ENCODE peak calls at places on chromosome 9, in seven cellular contexts. Z is effector memory CD8-positive, alpha-beta T cell; W is RPMI8226; G is AG20443; F is memory B cell; V is natural killer cell; K is endothelial cell. D is an unnamed sample.

GRCh38 chr9:94002316-94003140 is 47.4 kb upstream of the BARX1 start:
- DNase-seq in Z (no peak), W (peak; percentile 57), G (peak; percentile 40), F (no peak), V (no peak), K (peak; percentile 57), D (no peak)

GRCh38 chr9:37437616-37438015 is 15.1 kb downstream of the GRHPR start:
- DNase-seq in Z (no peak), W (no peak), G (no peak), F (no peak), V (no peak), K (no peak), D (no peak)

GRCh38 chr9:581673-582497 is 259.6 kb upstream of the DMRT1 start:
- DNase-seq in Z (no peak), W (peak; percentile 28), G (no peak), F (no peak), V (no peak), K (peak; percentile 57), D (no peak)

GRCh38 chr9:131423171-131423581 is 29.3 kb downstream of the PRRC2B start:
- DNase-seq in Z (no peak), W (no peak), G (peak; percentile 80), F (no peak), V (no peak), K (peak; percentile 48), D (no peak)

GRCh38 chr9:21711504-21711903 is 90.9 kb upstream of the MTAP start:
- DNase-seq in Z (no peak), W (no peak), G (peak; percentile 16), F (no peak), V (no peak), K (no peak), D (no peak)

GRCh38 chr9:74528207-74528606 is 31.1 kb downstream of the RORB start:
- DNase-seq in Z (no peak), W (no peak), G (no peak), F (no peak), V (no peak), K (no peak), D (no peak)

GRCh38 chr9:124782661-124783574 is 6.0 kb downstream of the OLFML2A start:
- DNase-seq in Z (no peak), W (no peak), G (no peak), F (no peak), V (no peak), K (no peak), D (no peak)

GRCh38 chr9:94084314-94084713 is at the start of gene PTPDC1:
- DNase-seq in Z (no peak), W (no peak), G (peak; percentile 37), F (no peak), V (no peak), K (peak; percentile 43), D (no peak)

GRCh38 chr9:108439967-108440366 is 415.8 kb downstream of the ACTL7B start:
- DNase-seq in Z (no peak), W (no peak), G (peak; percentile 61), F (no peak), V (no peak), K (no peak), D (peak; percentile 73)

GRCh38 chr9:89116064-89116817 is 62.4 kb downstream of the SHC3 start:
- DNase-seq in Z (no peak), W (no peak), G (peak; percentile 22), F (no peak), V (peak; percentile 15), K (no peak), D (peak; percentile 63)

GRCh38 chr9:22158983-22159382 is 149.9 kb upstream of the CDKN2B start:
- DNase-seq in Z (no peak), W (no peak), G (no peak), F (no peak), V (no peak), K (peak; percentile 12), D (no peak)

GRCh38 chr9:78325343-78325742 is 28.4 kb downstream of the PSAT1 start:
- DNase-seq in Z (no peak), W (peak; percentile 33), G (peak; percentile 63), F (no peak), V (no peak), K (no peak), D (peak; percentile 23)

GRCh38 chr9:35598863-35599590 is 6.0 kb upstream of the TESK1 start:
- DNase-seq in Z (no peak), W (peak; percentile 70), G (no peak), F (no peak), V (no peak), K (no peak), D (no peak)

GRCh38 chr9:12290166-12290869 is 402.9 kb upstream of the TYRP1 start:
- DNase-seq in Z (no peak), W (no peak), G (no peak), F (no peak), V (no peak), K (no peak), D (no peak)

GRCh38 chr9:135087489-135087791 is at the start of gene OLFM1:
- DNase-seq in Z (no peak), W (peak; percentile 85), G (peak; percentile 91), F (no peak), V (no peak), K (peak; percentile 83), D (no peak)

GRCh38 chr9:79977510-79978197 is 405.9 kb downstream of the TLE4 start:
- DNase-seq in Z (no peak), W (no peak), G (no peak), F (no peak), V (no peak), K (no peak), D (no peak)

GRCh38 chr9:7756088-7756487 is 43.5 kb downstream of the DMAC1 start:
- DNase-seq in Z (no peak), W (no peak), G (no peak), F (no peak), V (no peak), K (no peak), D (no peak)

GRCh38 chr9:37575921-37576721 is at the start of gene FBXO10:
- DNase-seq in Z (peak; percentile 12), W (peak; percentile 66), G (peak; percentile 94), F (peak; percentile 57), V (peak; percentile 36), K (peak; percentile 73), D (no peak)

GRCh38 chr9:4328723-4329122 is 28.9 kb upstream of the GLIS3 start:
- DNase-seq in Z (no peak), W (no peak), G (no peak), F (no peak), V (no peak), K (no peak), D (no peak)

GRCh38 chr9:136965771-136966484 is 11.4 kb upstream of the PTGDS start:
- DNase-seq in Z (peak; percentile 47), W (peak; percentile 94), G (no peak), F (no peak), V (no peak), K (no peak), D (no peak)

GRCh38 chr9:35669331-35670145 is 4.2 kb upstream of the CA9 start:
- DNase-seq in Z (no peak), W (no peak), G (no peak), F (no peak), V (no peak), K (no peak), D (no peak)

GRCh38 chr9:19781240-19781639 is 7.6 kb downstream of the SLC24A2 start:
- DNase-seq in Z (no peak), W (no peak), G (no peak), F (no peak), V (no peak), K (no peak), D (no peak)

GRCh38 chr9:126707083-126707482 is 93.4 kb downstream of the LMX1B start:
- DNase-seq in Z (no peak), W (no peak), G (no peak), F (no peak), V (no peak), K (no peak), D (no peak)

GRCh38 chr9:27272103-27272502 is 24.8 kb downstream of the EQTN start:
- DNase-seq in Z (no peak), W (no peak), G (no peak), F (no peak), V (no peak), K (no peak), D (no peak)

GRCh38 chr9:134403682-134404301 is 77.5 kb downstream of the RXRA start:
- DNase-seq in Z (peak; percentile 33), W (peak; percentile 96), G (peak; percentile 92), F (no peak), V (peak; percentile 58), K (no peak), D (peak; percentile 79)

GRCh38 chr9:92716557-92716956 is 46.6 kb upstream of the IPPK start:
- DNase-seq in Z (peak; percentile 87), W (peak; percentile 53), G (peak; percentile 76), F (peak; percentile 96), V (peak; percentile 75), K (peak; percentile 88), D (no peak)

GRCh38 chr9:16320338-16320902 is 550.0 kb downstream of the BNC2 start:
- DNase-seq in Z (no peak), W (no peak), G (no peak), F (no peak), V (no peak), K (no peak), D (no peak)

GRCh38 chr9:534886-535285 is 306.6 kb upstream of the DMRT1 start:
- DNase-seq in Z (no peak), W (no peak), G (no peak), F (no peak), V (no peak), K (no peak), D (no peak)

GRCh38 chr9:122213589-122214413 is 15.0 kb downstream of the LHX6 start:
- DNase-seq in Z (no peak), W (no peak), G (peak; percentile 56), F (no peak), V (peak; percentile 26), K (peak; percentile 84), D (no peak)

GRCh38 chr9:87193925-87194380 is 246.6 kb upstream of the GAS1 start:
- DNase-seq in Z (no peak), W (no peak), G (peak; percentile 82), F (no peak), V (no peak), K (no peak), D (peak; percentile 93)

GRCh38 chr9:136403915-136404800 is 4.2 kb upstream of the SNAPC4 start:
- DNase-seq in Z (peak; percentile 30), W (no peak), G (no peak), F (peak; percentile 26), V (no peak), K (no peak), D (no peak)

GRCh38 chr9:89878687-89879086 is 273.9 kb downstream of the GADD45G start:
- DNase-seq in Z (no peak), W (no peak), G (no peak), F (no peak), V (no peak), K (no peak), D (no peak)

GRCh38 chr9:109143881-109144562 is 23.0 kb downstream of the FRRS1L start:
- DNase-seq in Z (no peak), W (peak; percentile 58), G (peak; percentile 54), F (no peak), V (no peak), K (no peak), D (no peak)

GRCh38 chr9:27194401-27195091 is 85.5 kb downstream of the TEK start:
- DNase-seq in Z (no peak), W (no peak), G (peak; percentile 79), F (no peak), V (no peak), K (no peak), D (peak; percentile 50)